ENCODE peak calls at places on chromosomes 5 and 9, in ten cellular contexts. R is upper lobe of right lung, K is body of pancreas, N is fibroblast of the aortic adventitia, C is kidney, G is Caco-2, M is kidney epithelial cell, Q is ovary, P is uterus, V is AG09309. I is an unnamed sample.
A peak's percentile ranks its signal among the peaks of the same experiment; 100 is the strongest.

GRCh38 chr5:173330151-173330855 is 2.1 kb upstream of the STC2 start:
- DNase-seq in R (no peak), K (no peak), N (no peak), C (no peak), G (peak; percentile 92), M (no peak), Q (no peak), P (no peak), V (no peak), I (no peak)

GRCh38 chr5:151174612-151175101 is 17.1 kb upstream of the ANXA6 start:
- DNase-seq in R (no peak), K (no peak), N (no peak), C (no peak), G (peak; percentile 24), M (no peak), Q (peak; percentile 50), P (no peak), V (no peak), I (no peak)

GRCh38 chr9:4748612-4749011 is 7.6 kb upstream of the AK3 start:
- DNase-seq in R (no peak), K (no peak), N (peak; percentile 13), C (no peak), G (no peak), M (no peak), Q (no peak), P (no peak), V (no peak), I (no peak)

GRCh38 chr9:133120343-133121199 is 469 bp downstream of the RALGDS start:
- DNase-seq in R (no peak), K (peak; percentile 47), N (no peak), C (no peak), G (no peak), M (no peak), Q (no peak), P (no peak), V (no peak), I (no peak)

GRCh38 chr9:71719088-71719487 is 49.2 kb downstream of the CEMIP2 start:
- DNase-seq in R (no peak), K (no peak), N (no peak), C (no peak), G (no peak), M (no peak), Q (no peak), P (no peak), V (no peak), I (no peak)

GRCh38 chr5:10856646-10857332 is 95.8 kb upstream of the DAP start:
- DNase-seq in R (peak; percentile 76), K (peak; percentile 43), N (peak; percentile 48), C (peak; percentile 74), G (no peak), M (peak; percentile 43), Q (peak; percentile 71), P (peak; percentile 42), V (no peak), I (peak; percentile 25)

GRCh38 chr5:92548351-92548750 is 1032.7 kb downstream of the NR2F1-AS1 start:
- DNase-seq in R (no peak), K (no peak), N (peak; percentile 90), C (peak; percentile 38), G (no peak), M (no peak), Q (no peak), P (no peak), V (no peak), I (peak; percentile 76)

GRCh38 chr5:109691248-109691574 is 1.5 kb downstream of the MAN2A1 start:
- DNase-seq in R (no peak), K (no peak), N (no peak), C (no peak), G (no peak), M (no peak), Q (no peak), P (no peak), V (no peak), I (no peak)

GRCh38 chr9:87515588-87516221 is 18.0 kb downstream of the DAPK1 start:
- DNase-seq in R (no peak), K (no peak), N (no peak), C (no peak), G (no peak), M (no peak), Q (no peak), P (no peak), V (no peak), I (peak; percentile 12)

GRCh38 chr9:117869287-117869686 is 165.1 kb downstream of the TLR4 start:
- DNase-seq in R (no peak), K (no peak), N (no peak), C (no peak), G (no peak), M (no peak), Q (no peak), P (no peak), V (no peak), I (no peak)

GRCh38 chr9:126371007-126371870 is 44.6 kb downstream of the MVB12B start:
- DNase-seq in R (no peak), K (no peak), N (no peak), C (no peak), G (no peak), M (no peak), Q (no peak), P (no peak), V (no peak), I (no peak)

GRCh38 chr5:124972703-124973102 is 226.3 kb upstream of the ZNF608 start:
- DNase-seq in R (no peak), K (no peak), N (no peak), C (no peak), G (no peak), M (no peak), Q (no peak), P (no peak), V (no peak), I (no peak)

GRCh38 chr5:178231736-178232123 is 872 bp downstream of the PHYKPL start:
- DNase-seq in R (no peak), K (no peak), N (no peak), C (no peak), G (no peak), M (no peak), Q (no peak), P (no peak), V (no peak), I (no peak)

DNA sequence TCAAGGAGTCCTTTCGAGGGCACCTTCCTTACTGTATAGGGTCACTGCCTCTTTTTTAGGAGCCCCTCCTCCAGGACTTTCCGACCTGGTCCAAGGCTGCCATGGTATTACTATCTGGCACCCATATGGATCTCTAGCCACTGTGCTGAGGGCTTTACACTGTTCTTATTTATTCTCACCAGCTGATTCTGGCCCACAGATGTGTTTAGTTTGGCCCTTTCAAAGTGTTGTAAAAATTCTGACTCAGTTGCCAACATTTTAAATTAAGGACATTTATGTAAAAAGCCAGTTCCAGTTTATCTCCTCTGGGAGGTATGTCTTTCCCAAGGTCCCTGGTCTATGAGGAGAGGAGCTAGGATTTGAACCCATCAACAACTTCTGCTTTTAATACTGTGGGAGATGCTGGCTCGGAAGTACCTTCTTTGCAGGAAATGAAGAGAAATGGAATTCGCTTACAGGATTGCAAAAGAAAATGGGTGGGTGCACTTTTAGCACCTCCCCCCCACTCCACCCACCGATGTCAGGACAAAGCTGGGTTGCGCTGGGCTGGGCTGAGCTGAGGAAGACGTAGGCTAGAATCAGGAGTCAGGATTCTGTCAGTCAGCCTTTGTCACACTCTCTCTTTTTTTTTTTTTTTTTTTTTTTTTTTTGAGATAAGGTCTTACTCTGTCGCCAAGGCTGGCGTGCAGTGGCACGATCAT is 7.8 kb downstream of the JADE2 start:
- DNase-seq in R (peak; percentile 79), K (no peak), N (peak; percentile 79), C (peak; percentile 87), G (no peak), M (no peak), Q (peak; percentile 54), P (peak; percentile 75), V (no peak), I (peak; percentile 64)
- H3K4me3 ChIP-seq in R (no peak overlapping the region), K (no peak overlapping the region), N (no peak overlapping the region), C (no peak overlapping the region), G (no peak overlapping the region), M (no peak overlapping the region), Q (no peak overlapping the region), P (no peak overlapping the region), V (no peak overlapping the region), I (no peak overlapping the region)

DNA sequence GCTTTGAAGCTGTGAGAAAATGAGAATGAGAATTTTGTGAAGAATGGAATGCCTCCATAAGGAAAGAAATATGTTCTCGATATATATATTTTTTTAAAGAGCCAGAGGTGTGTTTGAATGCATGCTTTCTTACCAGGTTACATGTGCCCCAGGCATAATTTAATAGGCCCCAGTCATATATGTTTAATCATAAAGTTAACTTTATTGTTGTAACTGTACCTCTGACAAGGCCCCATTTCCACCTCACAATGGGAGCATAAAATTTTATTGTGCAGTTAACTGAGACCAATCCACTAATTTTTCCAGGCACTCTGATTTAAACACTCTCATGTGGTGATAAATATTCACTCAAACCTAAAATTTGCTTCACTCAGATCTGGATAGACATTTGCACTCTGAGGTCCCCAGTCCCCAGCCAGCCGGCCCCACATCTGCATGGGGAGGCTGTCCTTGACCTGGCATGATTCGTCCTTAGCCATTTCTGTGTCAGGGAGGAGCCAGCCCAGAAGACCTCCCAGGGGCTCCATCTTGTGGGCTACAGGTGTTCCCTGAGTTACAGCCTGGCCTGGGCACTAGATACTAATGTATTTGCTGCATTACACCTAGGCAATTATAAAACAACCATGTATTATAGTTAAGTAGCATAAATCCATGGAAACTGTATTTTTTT is 245.8 kb downstream of the MTRR start:
- DNase-seq in R (no peak), K (no peak), N (no peak), C (no peak), G (no peak), M (no peak), Q (no peak), P (no peak), V (no peak), I (no peak)
- TF ChIP-seq CTCF in R (no peak), K (no peak), N (no peak), C (no peak), G (peak; percentile 21), M (no peak), Q (no peak), P (no peak), V (no peak), I (no peak)

DNA sequence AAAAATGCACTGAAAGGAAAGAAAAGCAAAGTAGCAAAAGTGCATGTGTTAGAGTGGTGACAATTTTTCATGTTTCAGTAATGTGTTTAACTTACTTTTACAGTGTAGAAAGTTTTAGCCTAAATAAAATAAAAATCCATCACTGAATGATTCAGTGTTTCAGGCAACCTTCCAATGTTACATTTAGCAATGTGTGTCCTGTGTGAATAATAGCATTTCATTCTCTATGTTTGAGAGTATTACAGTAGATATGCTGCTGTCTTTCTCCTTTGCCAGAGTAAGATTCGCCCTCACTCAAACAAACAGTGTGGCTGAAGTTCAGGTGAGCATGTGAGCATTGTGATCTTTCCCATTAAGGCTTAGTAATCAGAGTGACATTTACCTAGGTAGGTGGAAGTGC is 171.1 kb downstream of the TARS1 start:
- DNase-seq in R (no peak), K (no peak), N (peak; percentile 76), C (no peak), G (no peak), M (no peak), Q (no peak), P (no peak), V (peak; percentile 31), I (peak; percentile 77)
- H3K4me3 ChIP-seq in R (no peak overlapping the region), K (no peak overlapping the region), N (no peak overlapping the region), C (no peak overlapping the region), G (no peak overlapping the region), M (no peak overlapping the region), Q (no peak overlapping the region), P (no peak overlapping the region), V (no peak overlapping the region), I (no peak overlapping the region)

DNA sequence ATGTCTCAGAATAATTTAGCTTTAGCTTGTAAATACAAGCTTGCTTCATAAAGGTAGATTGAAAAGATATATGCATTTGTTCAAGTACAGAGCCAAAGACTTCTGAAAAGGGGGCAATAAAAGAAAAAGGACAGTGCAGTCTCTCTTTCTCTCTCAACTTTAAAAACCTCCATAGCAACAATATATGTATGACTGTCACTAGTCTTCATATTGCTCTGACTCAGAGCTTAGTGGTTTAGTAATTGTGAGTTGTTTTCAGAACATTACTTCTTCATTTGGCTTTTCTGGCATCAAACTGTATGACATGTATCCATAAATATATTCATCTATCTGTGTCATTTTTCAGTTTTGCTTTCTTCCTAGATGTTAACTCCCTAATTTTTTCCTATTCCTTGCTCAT is 194.6 kb upstream of the KIF2A start:
- DNase-seq in R (no peak), K (no peak), N (no peak), C (no peak), G (no peak), M (no peak), Q (no peak), P (no peak), V (no peak), I (no peak)
- TF ChIP-seq CTCF in R (no peak), K (no peak), N (no peak), C (no peak), G (no peak), M (no peak), Q (no peak), P (no peak), V (no peak), I (no peak)